ENCODE peak calls at places on chromosome 13, in five cellular contexts. P is foreskin keratinocyte, F is mammary epithelial cell, S is left ventricle myocardium inferior, V is fibroblast of the conjunctiva. E is an unnamed sample.

GRCh38 chr13:113947321-113948033 is 26.4 kb downstream of the C13orf46 start:
- DNase-seq in V (peak), S (peak), F (peak), P (no peak), E (no peak)

GRCh38 chr13:94239135-94239534 is 240.3 kb downstream of the DCT start:
- DNase-seq in V (no peak), S (no peak), F (peak), P (no peak), E (peak)

GRCh38 chr13:40318366-40318765 is 348.1 kb downstream of the FOXO1 start:
- DNase-seq in P (no peak), S (peak), F (no peak), V (no peak), E (no peak)

GRCh38 chr13:32779119-32779518 is 192.9 kb downstream of the PDS5B start:
- DNase-seq in V (no peak), P (no peak), F (no peak), S (no peak), E (no peak)

GRCh38 chr13:66689037-66689619 is 541.0 kb downstream of the PCDH9 start:
- DNase-seq in P (no peak), S (no peak), V (no peak), F (no peak), E (no peak)

GRCh38 chr13:91592050-91593014 is 193.9 kb downstream of the GPC5 start:
- DNase-seq in P (no peak), S (no peak), F (no peak), V (no peak), E (no peak)

GRCh38 chr13:111549464-111549863 is 229.0 kb downstream of the TEX29 start:
- DNase-seq in P (no peak), F (no peak), S (no peak), V (no peak), E (no peak)

GRCh38 chr13:28532226-28533048 is 37.5 kb upstream of the FLT1 start:
- DNase-seq in V (no peak), P (no peak), F (no peak), S (peak), E (no peak)

GRCh38 chr13:102317593-102317992 is 84.3 kb downstream of the FGF14 start:
- DNase-seq in S (peak), V (peak), F (no peak), P (no peak), E (no peak)

GRCh38 chr13:113327766-113328391 is 30.8 kb downstream of the LAMP1 start:
- DNase-seq in P (no peak), V (no peak), S (no peak), F (no peak), E (no peak)

GRCh38 chr13:94800423-94800822 is 88.1 kb upstream of the SOX21 start:
- DNase-seq in S (no peak), F (peak), V (no peak), P (no peak), E (no peak)

GRCh38 chr13:23427342-23428182 is 5.9 kb downstream of the SACS start:
- DNase-seq in S (no peak), F (peak), P (peak), V (peak), E (peak)

GRCh38 chr13:78046349-78046748 is 127.7 kb upstream of the EDNRB start:
- DNase-seq in P (no peak), S (no peak), V (no peak), F (no peak), E (no peak)

GRCh38 chr13:107370036-107370785 is 802.3 kb upstream of the ARGLU1 start:
- DNase-seq in F (no peak), V (peak), S (no peak), P (peak), E (peak)

GRCh38 chr13:50129923-50130685 is 114.9 kb downstream of the KCNRG start:
- DNase-seq in P (no peak), V (no peak), S (peak), F (no peak), E (no peak)

GRCh38 chr13:66353664-66354063 is 876.5 kb downstream of the PCDH9 start:
- DNase-seq in V (no peak), S (no peak), F (no peak), P (no peak), E (no peak)

GRCh38 chr13:52746141-52746540 is 6.5 kb upstream of the CNMD start:
- DNase-seq in S (no peak), V (no peak), P (no peak), F (no peak), E (no peak)

GRCh38 chr13:34360702-34361101 is 542.8 kb downstream of the RFC3 start:
- DNase-seq in V (no peak), S (no peak), F (peak), P (peak), E (no peak)

E was measured in AG04450.